ENCODE peak calls at places on chromosomes 12 and 14, in six cellular contexts. B is astrocyte of the spinal cord, J is fibroblast of pulmonary artery, R is cardiac muscle cell, A is kidney, M is Caco-2. K is an unnamed sample.

GRCh38 chr14:64089920-64090319 is 204.3 kb downstream of the ESR2 start:
- DNase-seq in R (no peak), J (no peak), M (no peak), A (no peak), B (no peak), K (no peak)

GRCh38 chr12:101695698-101696097 is 1.7 kb upstream of the CHPT1 start:
- DNase-seq in B (no peak), A (no peak), R (no peak), J (no peak), M (no peak), K (no peak)

GRCh38 chr12:75474121-75474520 is 6.4 kb upstream of the GLIPR1 start:
- DNase-seq in M (no peak), J (no peak), B (no peak), A (no peak), R (no peak), K (no peak)

GRCh38 chr12:59005195-59005961 is 85.1 kb upstream of the LRIG3 start:
- DNase-seq in R (peak; percentile 5), A (no peak), B (peak; percentile 38), J (peak; percentile 4), M (no peak), K (peak; percentile 88)

GRCh38 chr12:7144414-7145120 is 14.4 kb downstream of the CLSTN3 start:
- DNase-seq in B (peak; percentile 29), R (peak; percentile 31), M (peak; percentile 42), A (no peak), J (peak; percentile 61), K (no peak)

GRCh38 chr12:2044165-2044564 is 8.6 kb upstream of the CACNA1C start:
- DNase-seq in B (no peak), A (no peak), J (no peak), M (no peak), R (no peak), K (no peak)

GRCh38 chr12:112837629-112838191 is 46.2 kb downstream of the RPH3A start:
- DNase-seq in B (peak; percentile 48), M (no peak), J (peak; percentile 53), R (no peak), A (no peak), K (peak; percentile 63)

GRCh38 chr14:65824285-65824977 is 411.9 kb downstream of the FUT8 start:
- DNase-seq in B (peak; percentile 72), M (peak; percentile 66), R (peak; percentile 75), A (no peak), J (peak; percentile 84), K (peak; percentile 84)

GRCh38 chr14:103207038-103207403 is 83.8 kb downstream of the TNFAIP2 start:
- DNase-seq in R (peak; percentile 39), B (no peak), J (peak; percentile 14), A (peak; percentile 98), M (no peak), K (no peak)

GRCh38 chr12:17264603-17265002 is 658.6 kb upstream of the LMO3 start:
- DNase-seq in A (no peak), B (no peak), R (no peak), M (no peak), J (no peak), K (no peak)

GRCh38 chr14:28294834-28295440 is 471.6 kb upstream of the FOXG1 start:
- DNase-seq in M (peak; percentile 17), R (peak; percentile 44), A (no peak), J (peak; percentile 67), B (peak; percentile 57), K (peak; percentile 45)

GRCh38 chr14:76901171-76902055 is 75.2 kb downstream of the LRRC74A start:
- DNase-seq in R (no peak), J (no peak), M (no peak), A (no peak), B (no peak), K (peak; percentile 51)

GRCh38 chr14:72610831-72611200 is 283.1 kb downstream of the DPF3 start:
- DNase-seq in J (no peak), A (no peak), B (no peak), R (no peak), M (no peak), K (no peak)

GRCh38 chr12:46858368-46858767 is 32.6 kb upstream of the SLC38A4 start:
- DNase-seq in J (no peak), M (no peak), B (peak; percentile 9), R (no peak), A (no peak), K (no peak)

GRCh38 chr14:93064411-93065271 is 51.1 kb downstream of the ITPK1 start:
- DNase-seq in R (no peak), J (no peak), B (peak; percentile 43), M (no peak), A (peak; percentile 70), K (peak; percentile 65)

GRCh38 chr12:117853600-117853999 is 115.2 kb downstream of the KSR2 start:
- DNase-seq in B (no peak), M (peak; percentile 34), R (no peak), J (no peak), A (no peak), K (no peak)

GRCh38 chr14:103625361-103626095 is 3.5 kb upstream of the KLC1 start:
- DNase-seq in J (no peak), B (no peak), M (no peak), A (no peak), R (no peak), K (no peak)

GRCh38 chr12:25552681-25553080 is 402 bp downstream of the LMNTD1 start:
- DNase-seq in A (no peak), R (no peak), B (peak; percentile 65), J (peak; percentile 17), M (no peak), K (peak; percentile 75)

GRCh38 chr14:96599076-96599475 is 96.9 kb downstream of the PAPOLA start:
- DNase-seq in M (no peak), A (peak; percentile 55), B (no peak), R (no peak), J (no peak), K (no peak)

GRCh38 chr12:32897276-32897615 is 669 bp upstream of the PKP2 start:
- DNase-seq in M (no peak), A (no peak), R (no peak), B (no peak), J (peak; percentile 33), K (no peak)

GRCh38 chr14:63928744-63929174 is 76.0 kb downstream of the SYNE2 start:
- DNase-seq in M (no peak), B (no peak), R (no peak), J (peak; percentile 86), A (no peak), K (no peak)

GRCh38 chr12:68414988-68415387 is 82.8 kb upstream of the MDM1 start:
- DNase-seq in A (no peak), J (no peak), B (no peak), M (no peak), R (no peak), K (no peak)

DNA sequence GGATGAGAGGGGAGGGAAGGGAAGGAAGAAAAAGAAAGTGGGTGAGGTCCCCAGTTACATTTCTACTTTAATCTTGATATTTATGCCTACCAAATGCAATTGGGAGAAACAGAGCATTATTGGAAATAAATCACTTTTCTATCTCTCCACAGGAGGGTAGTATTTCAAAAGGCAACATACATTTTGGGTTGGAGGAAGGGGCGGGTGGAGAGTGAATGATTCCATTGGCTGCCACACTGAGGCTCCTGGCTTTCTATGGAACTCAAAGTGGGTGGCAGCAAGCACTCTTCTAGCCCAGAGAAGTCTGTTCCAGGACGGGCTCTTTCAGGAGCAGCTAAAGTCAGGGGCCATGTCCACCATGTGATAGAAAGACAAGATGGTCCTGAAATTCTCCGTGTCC is 441.3 kb downstream of the DAD1 start:
- DNase-seq in M (no peak), A (no peak), R (no peak), B (no peak), J (no peak), K (no peak)
- H3K4me3 ChIP-seq in M (no peak overlapping the region), A (no peak overlapping the region), R (no peak overlapping the region), B (no peak overlapping the region), J (no peak overlapping the region), K (no peak overlapping the region)

GRCh38 chr12:79373896-79374499 is 316.8 kb downstream of the PAWR start:
- DNase-seq in M (peak; percentile 73), J (peak; percentile 36), B (peak; percentile 29), R (peak; percentile 57), A (no peak), K (peak; percentile 52)

GRCh38 chr12:79378496-79378895 is 312.3 kb downstream of the PAWR start:
- DNase-seq in J (no peak), R (no peak), B (peak; percentile 55), A (no peak), M (no peak), K (no peak)

GRCh38 chr12:79371226-79371625 is 319.5 kb downstream of the PAWR start:
- DNase-seq in A (no peak), R (no peak), J (no peak), M (no peak), B (no peak), K (no peak)

GRCh38 chr12:79375050-79375449 is 315.7 kb downstream of the PAWR start:
- DNase-seq in J (no peak), B (no peak), M (no peak), A (no peak), R (no peak), K (no peak)

DNA sequence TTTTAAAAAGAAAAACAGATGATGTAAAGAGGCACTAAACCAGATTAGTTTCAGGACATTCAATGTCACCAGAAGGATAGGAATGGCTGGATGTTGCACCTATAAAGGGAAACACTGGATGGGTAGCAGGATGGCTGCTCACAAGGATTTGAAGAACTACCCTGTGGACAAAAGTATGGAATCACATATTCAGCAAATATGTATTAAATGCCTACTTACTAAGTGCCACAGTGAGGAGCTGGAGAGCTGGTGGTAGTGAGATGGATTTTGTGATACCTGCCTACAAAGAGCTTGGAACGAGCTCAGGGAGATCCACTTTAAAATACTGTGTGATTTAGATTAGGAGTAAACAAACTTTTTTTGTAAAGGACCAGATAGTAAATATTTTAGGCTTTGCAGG is 316.2 kb downstream of the PAWR start:
- DNase-seq in M (peak; percentile 6), R (no peak), A (no peak), B (no peak), J (no peak), K (no peak)
- TF ChIP-seq CTCF in M (no peak), R (no peak), A (no peak), B (peak; percentile 1), J (no peak), K (no peak)

DNA sequence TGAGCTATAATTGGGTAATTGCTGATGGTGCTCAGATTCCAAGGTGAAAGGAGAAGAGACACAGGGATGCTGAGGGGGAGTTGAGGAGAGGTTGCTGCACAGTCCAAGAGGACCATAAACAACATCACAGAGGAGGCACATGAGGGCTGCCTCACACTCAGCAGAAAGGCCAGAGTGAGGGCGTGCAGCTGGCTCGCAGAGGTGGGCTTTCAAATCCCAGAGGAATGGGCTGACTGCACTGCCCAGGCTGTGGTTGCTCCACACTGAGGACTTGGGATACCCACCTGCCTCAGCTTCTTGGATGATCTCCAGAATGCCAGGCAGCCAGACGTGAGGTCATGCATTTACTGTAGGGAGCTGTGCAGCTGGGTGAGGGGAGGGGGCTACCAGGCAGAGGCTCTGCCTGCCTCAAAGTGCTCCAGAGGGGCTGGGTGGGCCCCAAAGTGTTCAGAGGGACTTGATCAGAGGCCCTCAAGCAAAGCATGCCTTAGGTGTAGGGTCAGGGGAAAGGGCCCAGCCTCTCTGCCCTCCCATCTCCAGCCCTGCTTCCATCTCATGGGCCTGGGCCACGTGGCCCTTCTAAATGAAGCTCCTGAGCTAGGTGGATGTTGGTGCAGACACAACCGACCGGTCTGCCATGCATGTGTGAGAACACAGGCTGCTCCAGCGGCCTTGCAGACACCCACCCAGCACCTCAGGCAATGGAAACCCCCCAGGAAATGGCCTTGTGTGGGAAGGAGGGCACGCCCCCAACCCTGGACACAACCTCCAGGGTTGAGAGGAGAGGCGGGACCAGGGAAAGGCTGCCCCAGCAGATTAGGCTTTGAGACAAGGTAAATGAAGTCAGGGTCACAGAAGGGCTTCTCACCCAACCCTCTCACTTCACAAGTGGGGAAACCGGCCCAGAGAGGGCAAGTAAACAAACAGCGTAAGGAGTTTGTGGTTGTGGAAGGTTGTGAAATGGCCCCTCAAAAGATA is 90.7 kb downstream of the NTF3 start:
- DNase-seq in R (no peak), B (no peak), A (no peak), M (no peak), J (no peak), K (no peak)
- H3K4me3 ChIP-seq in R (no peak overlapping the region), B (no peak overlapping the region), A (no peak overlapping the region), M (no peak overlapping the region), J (no peak overlapping the region), K (no peak overlapping the region)

GRCh38 chr12:109944975-109945374 is 44.9 kb downstream of the TCHP start:
- DNase-seq in J (peak; percentile 45), R (peak; percentile 77), B (peak; percentile 54), A (no peak), M (peak; percentile 25), K (peak; percentile 64)
- TF ChIP-seq CTCF in J (no peak), R (no peak), B (peak; percentile 16), A (peak; percentile 10), M (peak; percentile 22), K (no peak)